ENCODE peak calls at places on chromosomes 4 and X, in nine cellular contexts. B is cardiac fibroblast; P is activated gamma-delta T cell treated with anti-CD3 and anti-CD28 coated beads, Interleukin-2, amount 50 U/mL, for 16 hours; T is activated CD4-positive, CD25-positive, alpha-beta regulatory T cell; N is effector memory CD8-positive, alpha-beta T cell; U is frontal cortex; H is B cell; R is OCI-LY7; F is ELF-1. A is an unnamed sample.

GRCh38 chrX:63434665-63435064 is 83.5 kb upstream of the SPIN4 start:
- DNase-seq in R (no peak), U (no peak), N (no peak), B (no peak), P (no peak), H (no peak), T (no peak), F (peak), A (no peak)

GRCh38 chr4:91325495-91325894 is 978.3 kb upstream of the GRID2 start:
- DNase-seq in B (peak), P (no peak), R (no peak), U (no peak), H (no peak), F (no peak), N (no peak), T (no peak), A (no peak)

GRCh38 chr4:112280657-112281056 is 5.0 kb downstream of the TIFA start:
- DNase-seq in H (no peak), T (no peak), N (no peak), B (no peak), U (no peak), F (no peak), P (no peak), R (no peak), A (no peak)

GRCh38 chr4:119212964-119213606 is 572 bp downstream of the USP53 start:
- DNase-seq in P (peak), U (peak), F (peak), T (peak), N (no peak), H (peak), R (peak), B (peak), A (peak)

GRCh38 chrX:65536291-65536690 is 1.7 kb upstream of the LAS1L start:
- DNase-seq in U (no peak), T (no peak), R (no peak), F (no peak), N (no peak), B (no peak), P (no peak), H (no peak), A (no peak)

GRCh38 chr4:138939960-138940359 is 75.6 kb upstream of the NOCT start:
- DNase-seq in T (no peak), P (no peak), F (no peak), B (no peak), H (no peak), R (no peak), U (no peak), N (no peak), A (no peak)

GRCh38 chr4:160257324-160257723 is 1154.4 kb downstream of the RAPGEF2 start:
- DNase-seq in T (no peak), R (no peak), F (no peak), N (no peak), B (no peak), U (no peak), H (no peak), P (no peak), A (no peak)

GRCh38 chrX:31392541-31392940 is 320.7 kb upstream of the FTHL17 start:
- DNase-seq in R (no peak), F (no peak), P (no peak), U (no peak), B (no peak), N (no peak), H (no peak), T (no peak), A (no peak)

GRCh38 chr4:175470141-175470540 is 341.9 kb downstream of the GPM6A start:
- DNase-seq in R (no peak), F (no peak), P (no peak), H (no peak), T (no peak), U (no peak), B (peak), N (no peak), A (no peak)

A was measured in activated T-helper 9 cell treated with anti-CD3 and anti-CD28 coated beads, Interleukin-2, amount 50 U/mL, for 16 hours.